ENCODE peak calls at places on chromosome 7, in six cellular contexts. U, G, J, O, B and R are unnamed samples.

GRCh38 chr7:47211467-47212121 is 370.3 kb downstream of the TNS3 start:
- DNase-seq in U (no peak), O (no peak), G (no peak), B (peak; percentile 71), J (no peak), R (no peak)

GRCh38 chr7:74449809-74450397 is 3.8 kb upstream of the GTF2IRD1 start:
- DNase-seq in O (peak; percentile 97), J (peak; percentile 61), G (peak; percentile 67), B (peak; percentile 29), U (peak; percentile 43), R (peak; percentile 91)

GRCh38 chr7:92508949-92509348 is 19.4 kb downstream of the PEX1 start:
- DNase-seq in B (no peak), G (no peak), J (no peak), U (no peak), O (no peak), R (no peak)

GRCh38 chr7:95509199-95509598 is 23.5 kb downstream of the ASB4 start:
- DNase-seq in O (no peak), B (no peak), U (peak; percentile 18), J (peak; percentile 92), G (peak; percentile 87), R (peak; percentile 50)

GRCh38 chr7:23076774-23077173 is 28.8 kb upstream of the KLHL7 start:
- DNase-seq in B (no peak), G (no peak), J (no peak), U (no peak), O (no peak), R (no peak)

GRCh38 chr7:151309306-151309705 is 32.3 kb upstream of the NUB1 start:
- DNase-seq in U (peak; percentile 80), O (no peak), B (no peak), J (peak; percentile 59), G (no peak), R (no peak)

GRCh38 chr7:30927040-30927439 is 15.4 kb downstream of the AQP1 start:
- DNase-seq in J (no peak), B (no peak), O (no peak), G (no peak), U (no peak), R (no peak)

GRCh38 chr7:150949564-150949963 is 28.6 kb downstream of the KCNH2 start:
- DNase-seq in U (no peak), B (no peak), J (peak; percentile 30), O (no peak), G (no peak), R (peak; percentile 34)

GRCh38 chr7:20508109-20508508 is 107.4 kb upstream of the ABCB5 start:
- DNase-seq in B (no peak), J (no peak), U (no peak), G (no peak), O (no peak), R (no peak)

GRCh38 chr7:80643336-80643925 is 5.0 kb downstream of the CD36 start:
- DNase-seq in O (no peak), J (no peak), G (no peak), B (no peak), U (peak; percentile 10), R (no peak)

GRCh38 chr7:139095194-139095659 is 14.3 kb downstream of the ZC3HAV1 start:
- DNase-seq in J (no peak), O (no peak), B (no peak), U (no peak), G (no peak), R (peak; percentile 38)

GRCh38 chr7:131896189-131896855 is 339.9 kb upstream of the PODXL start:
- DNase-seq in O (peak; percentile 53), J (no peak), U (no peak), G (no peak), B (no peak), R (peak; percentile 65)

GRCh38 chr7:99326408-99326782 is 697 bp downstream of the ARPC1A start:
- DNase-seq in G (no peak), O (no peak), B (no peak), J (no peak), U (no peak), R (no peak)

GRCh38 chr7:99392659-99393362 is 15.6 kb downstream of the PDAP1 start:
- DNase-seq in J (peak; percentile 70), U (no peak), B (peak; percentile 50), G (peak; percentile 74), O (peak; percentile 91), R (peak; percentile 93)

GRCh38 chr7:135914346-135914745 is 62.8 kb downstream of the MTPN start:
- DNase-seq in J (no peak), U (no peak), O (no peak), G (no peak), B (no peak), R (no peak)

GRCh38 chr7:99731638-99732374 is 3.2 kb downstream of the CYP3A7 start:
- DNase-seq in U (no peak), G (no peak), O (no peak), J (no peak), B (no peak), R (no peak)

GRCh38 chr7:48786951-48787350 is 137.4 kb upstream of the CDC14C start:
- DNase-seq in B (no peak), G (no peak), U (no peak), J (no peak), O (no peak), R (no peak)

GRCh38 chr7:105760549-105761447 is 115.6 kb downstream of the ATXN7L1 start:
- DNase-seq in J (peak; percentile 54), U (peak; percentile 47), G (no peak), B (no peak), O (no peak), R (no peak)

GRCh38 chr7:26199301-26200112 is 1.0 kb downstream of the HNRNPA2B1 start:
- DNase-seq in G (peak; percentile 69), J (peak; percentile 65), U (peak; percentile 54), O (no peak), B (peak; percentile 41), R (no peak)

GRCh38 chr7:18040196-18040595 is 12.6 kb upstream of the PRPS1L1 start:
- DNase-seq in G (no peak), J (peak; percentile 63), U (peak; percentile 90), O (no peak), B (no peak), R (no peak)

GRCh38 chr7:18049262-18049661 is 21.6 kb upstream of the PRPS1L1 start:
- DNase-seq in G (no peak), O (no peak), U (no peak), J (no peak), B (no peak), R (no peak)

GRCh38 chr7:18041202-18041601 is 13.6 kb upstream of the PRPS1L1 start:
- DNase-seq in U (peak; percentile 26), J (peak; percentile 33), O (no peak), G (no peak), B (no peak), R (no peak)

DNA sequence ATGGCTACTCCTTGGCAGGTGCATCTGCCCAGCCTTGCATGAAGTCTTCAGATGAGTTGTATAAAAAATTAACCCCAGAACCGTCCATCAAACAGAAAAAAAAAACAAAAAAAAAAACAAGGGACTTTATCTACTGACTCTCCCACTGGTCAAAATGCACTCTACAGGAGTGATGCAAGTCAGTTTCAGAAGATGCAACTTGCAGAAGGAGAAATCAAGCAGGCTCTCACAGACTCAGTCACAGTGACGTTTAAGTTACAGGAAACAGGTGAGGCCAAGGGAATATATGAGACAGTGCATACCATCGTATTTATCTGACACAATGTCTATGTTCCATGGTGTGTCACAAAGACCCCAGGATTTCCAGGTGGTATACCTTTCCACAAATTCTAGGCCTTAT is 17.5 kb upstream of the PRPS1L1 start:
- DNase-seq in U (no peak), J (no peak), G (no peak), O (no peak), B (no peak), R (no peak)
- H3K14ac ChIP-seq in U (no peak overlapping the region), J (no peak overlapping the region), G (no peak overlapping the region), O (no peak overlapping the region), B (no peak overlapping the region), R (no peak overlapping the region)

GRCh38 chr7:114598946-114599345 is 184.3 kb downstream of the FOXP2 start:
- DNase-seq in O (no peak), B (no peak), J (no peak), G (no peak), U (no peak), R (no peak)
- H3K14ac ChIP-seq in O (no peak overlapping the region), B (no peak overlapping the region), J (no peak overlapping the region), G (no peak overlapping the region), U (no peak overlapping the region), R (no peak overlapping the region)

GRCh38 chr7:141700848-141701371 is 1.1 kb downstream of the DENND11 start:
- DNase-seq in O (peak; percentile 50), G (no peak), U (no peak), J (peak; percentile 33), B (peak; percentile 18), R (no peak)

GRCh38 chr7:141700291-141700847 is 1.6 kb downstream of the DENND11 start:
- DNase-seq in J (peak; percentile 20), U (no peak), O (no peak), G (no peak), B (peak; percentile 20), R (no peak)

GRCh38 chr7:141702892-141703291 is 926 bp upstream of the DENND11 start:
- DNase-seq in J (no peak), G (no peak), B (no peak), O (no peak), U (no peak), R (no peak)

GRCh38 chr7:141702047-141702567 is at the start of gene DENND11:
- DNase-seq in U (peak; percentile 11), J (peak; percentile 51), G (peak; percentile 30), B (peak; percentile 12), O (peak; percentile 61), R (no peak)

DNA sequence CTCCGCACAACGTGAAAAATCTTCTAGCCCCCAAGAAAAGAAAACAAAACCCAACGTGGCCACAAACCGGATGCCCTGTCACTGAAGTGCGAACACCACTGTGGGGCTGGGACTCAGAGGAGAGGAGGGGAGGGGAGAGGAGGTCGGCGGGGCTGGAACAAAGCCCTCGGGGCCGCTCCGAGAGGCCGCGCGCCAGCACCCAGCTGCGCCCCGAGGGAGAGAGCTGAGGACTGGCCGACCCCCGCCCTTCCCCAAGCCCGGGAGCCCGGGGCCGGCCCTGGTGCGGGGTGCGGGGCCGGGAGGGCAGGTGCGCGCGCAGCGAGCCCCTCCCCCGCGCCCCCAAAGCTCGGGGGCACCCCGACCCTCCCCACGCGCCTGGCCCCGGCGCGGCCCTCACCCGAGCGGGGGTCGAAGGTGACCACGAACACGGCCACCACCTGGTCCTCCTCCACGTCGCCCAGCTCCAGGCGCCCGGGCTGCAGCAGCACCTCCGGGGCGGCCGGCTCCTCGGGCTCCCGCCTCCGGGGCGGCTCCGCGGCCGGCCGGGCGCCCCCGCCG is 398 bp downstream of the DENND11 start:
- DNase-seq in U (no peak), J (peak; percentile 59), O (peak; percentile 75), B (no peak), G (peak; percentile 30), R (peak; percentile 52)
- H3K14ac ChIP-seq in U (no peak overlapping the region), J (no peak overlapping the region), O (no peak overlapping the region), B (no peak overlapping the region), G (no peak overlapping the region), R (no peak overlapping the region)

GRCh38 chr7:937851-938484 is 16.5 kb downstream of the ADAP1 start:
- DNase-seq in B (peak; percentile 95), U (no peak), G (no peak), J (no peak), O (no peak), R (no peak)
- H3K14ac ChIP-seq in B (no peak overlapping the region), U (no peak overlapping the region), G (no peak overlapping the region), J (no peak overlapping the region), O (no peak overlapping the region), R (no peak overlapping the region)